ENCODE peak calls at places on chromosome 7, in ten cellular contexts. K is stimulated activated CD8-positive, alpha-beta memory T cell treated with anti-CD3 and anti-CD28 coated beads, Interleukin-7, amount 100 ng/mL, for 4 hours; G is HFFc6; H is activated CD4-positive, CD25-positive, alpha-beta regulatory T cell treated with anti-CD3 and anti-CD28 coated beads, Interleukin-2, amount 50 U/mL, for 72 hours; C is stimulated activated CD4-positive, alpha-beta T cell treated with anti-CD3 and anti-CD28 coated beads, Interleukin-2, amount 100 ng/mL, for 48 hours; D is activated naive CD4-positive, alpha-beta T cell treated with Interleukin-2 at 50 U/mL for 16 hours; W is aorta; X is NAMALWA; T is NCI-H1092 treated with DMSO at 0.1 percent for 48 hours; A is activated T-cell treated with anti-CD3 and anti-CD28 coated beads for 24 hours. F is an unnamed sample.

GRCh38 chr7:1197997-1198632 is 34.6 kb upstream of the UNCX start:
- DNase-seq in H (no peak), T (no peak), G (peak), X (no peak), D (no peak), A (no peak), C (no peak), W (no peak), K (no peak), F (no peak)

GRCh38 chr7:79590571-79591274 is 137.3 kb upstream of the MAGI2 start:
- DNase-seq in X (no peak), G (no peak), H (no peak), W (no peak), D (no peak), C (no peak), T (no peak), A (no peak), K (no peak), F (no peak)

GRCh38 chr7:3649678-3650445 is 348.8 kb downstream of the SDK1 start:
- DNase-seq in K (no peak), W (no peak), C (no peak), D (no peak), T (no peak), X (no peak), H (no peak), G (no peak), A (no peak), F (no peak)

GRCh38 chr7:2436341-2437104 is 33.1 kb downstream of the CHST12 start:
- DNase-seq in K (no peak), G (no peak), C (no peak), A (no peak), X (no peak), W (no peak), D (no peak), T (no peak), H (no peak), F (no peak)

GRCh38 chr7:7970620-7971307 is 2.2 kb downstream of the GLCCI1 start:
- DNase-seq in C (no peak), A (no peak), D (no peak), X (peak), H (no peak), W (no peak), G (peak), T (peak), K (no peak), F (no peak)

GRCh38 chr7:56287429-56288138 is 171.4 kb upstream of the NUPR2 start:
- DNase-seq in K (no peak), C (peak), H (no peak), A (no peak), D (no peak), X (no peak), T (peak), W (peak), G (no peak), F (no peak)

GRCh38 chr7:45174966-45175765 is 17.6 kb downstream of the RAMP3 start:
- DNase-seq in H (peak), T (no peak), K (no peak), D (no peak), W (peak), G (no peak), A (no peak), X (no peak), C (no peak), F (no peak)

GRCh38 chr7:40880581-40880980 is 745.8 kb downstream of the SUGCT start:
- DNase-seq in W (no peak), K (no peak), T (no peak), G (peak), H (no peak), X (no peak), C (no peak), D (no peak), A (no peak), F (no peak)

GRCh38 chr7:134710854-134711624 is 64.4 kb downstream of the BPGM start:
- DNase-seq in T (no peak), D (peak), C (peak), X (no peak), G (peak), A (peak), K (peak), W (no peak), H (peak), F (no peak)

GRCh38 chr7:144834516-144835165 is 1.2 kb downstream of the TPK1 start:
- DNase-seq in A (no peak), G (no peak), D (peak), X (peak), W (no peak), C (peak), H (no peak), T (no peak), K (no peak), F (peak)

GRCh38 chr7:20201380-20201779 is 15.8 kb downstream of the MACC1 start:
- DNase-seq in C (no peak), K (no peak), W (no peak), X (no peak), A (no peak), T (no peak), D (no peak), H (no peak), G (no peak), F (no peak)

GRCh38 chr7:31029674-31030073 is 22.4 kb upstream of the ADCYAP1R1 start:
- DNase-seq in D (no peak), K (no peak), H (no peak), X (no peak), G (no peak), A (no peak), C (no peak), W (no peak), T (peak), F (no peak)

GRCh38 chr7:134031835-134032617 is 95.1 kb upstream of the LRGUK start:
- DNase-seq in A (no peak), G (no peak), X (peak), W (no peak), K (no peak), C (no peak), H (no peak), T (peak), D (no peak), F (no peak)

GRCh38 chr7:2522780-2523433 is 3.3 kb downstream of the LFNG start:
- DNase-seq in G (peak), A (no peak), C (peak), T (no peak), W (no peak), H (no peak), X (peak), D (peak), K (no peak), F (no peak)

GRCh38 chr7:78081344-78081743 is 282.8 kb downstream of the PHTF2 start:
- DNase-seq in G (no peak), X (no peak), A (no peak), H (no peak), D (no peak), K (no peak), C (no peak), T (no peak), W (no peak), F (no peak)

F was measured in SIG-M5.